ENCODE peak calls at places on chromosomes 16 and 17, in six cellular contexts. G is A549, W is transverse colon, Z is heart left ventricle, R is H9, D is right lobe of liver. N is an unnamed sample.

GRCh38 chr16:86931410-86931941 is 353.1 kb downstream of the FOXL1 start:
- DNase-seq in G (no peak), W (no peak), Z (peak), R (no peak), D (no peak), N (peak)

GRCh38 chr17:62708587-62708986 is 81.1 kb downstream of the MRC2 start:
- DNase-seq in G (peak), W (no peak), Z (no peak), R (peak), D (no peak), N (peak)

GRCh38 chr17:75271955-75272847 is 1.2 kb upstream of the MIF4GD start:
- DNase-seq in G (peak), W (no peak), Z (peak), R (peak), D (no peak), N (peak)

GRCh38 chr17:17582372-17582771 is 9.1 kb downstream of the PEMT start:
- DNase-seq in G (no peak), W (no peak), Z (no peak), R (no peak), D (peak), N (no peak)

GRCh38 chr17:61827649-61828395 is 35.5 kb downstream of the BRIP1 start:
- DNase-seq in G (no peak), W (no peak), Z (no peak), R (no peak), D (no peak), N (no peak)

GRCh38 chr17:67829331-67829730 is 4.0 kb downstream of the BPTF start:
- DNase-seq in G (no peak), W (no peak), Z (no peak), R (no peak), D (no peak), N (no peak)

GRCh38 chr17:75773121-75773807 is 8.3 kb upstream of the GALK1 start:
- DNase-seq in G (no peak), W (peak), Z (no peak), R (peak), D (peak), N (no peak)

GRCh38 chr17:78133971-78134898 is 3.7 kb downstream of the TMC8 start:
- DNase-seq in G (peak), W (peak), Z (no peak), R (peak), D (peak), N (peak)

GRCh38 chr17:4895676-4896331 is 3.5 kb upstream of the C17orf107 start:
- DNase-seq in G (no peak), W (no peak), Z (no peak), R (peak), D (peak), N (no peak)

GRCh38 chr17:60941028-60941427 is 263.4 kb downstream of the BCAS3 start:
- DNase-seq in G (no peak), W (peak), Z (peak), R (no peak), D (no peak), N (peak)

GRCh38 chr16:31478956-31479355 is 4.0 kb upstream of the SLC5A2 start:
- DNase-seq in G (no peak), W (no peak), Z (no peak), R (no peak), D (no peak), N (no peak)

GRCh38 chr16:59886021-59886420 is 1151.9 kb upstream of the GOT2 start:
- DNase-seq in G (peak), W (no peak), Z (peak), R (no peak), D (no peak), N (peak)

GRCh38 chr17:45740553-45741330 is 43.4 kb upstream of the CRHR1 start:
- DNase-seq in G (peak), W (no peak), Z (no peak), R (peak), D (no peak), N (no peak)

GRCh38 chr16:89093602-89094251 is at the start of gene ACSF3:
- DNase-seq in G (peak), W (peak), Z (peak), R (no peak), D (peak), N (peak)

GRCh38 chr16:74650966-74651567 is 15.6 kb downstream of the RFWD3 start:
- DNase-seq in G (no peak), W (no peak), Z (no peak), R (no peak), D (no peak), N (no peak)
- TF ChIP-seq CTCF in G (peak), W (no peak), Z (peak), R (peak), D (peak), N (peak)

DNA sequence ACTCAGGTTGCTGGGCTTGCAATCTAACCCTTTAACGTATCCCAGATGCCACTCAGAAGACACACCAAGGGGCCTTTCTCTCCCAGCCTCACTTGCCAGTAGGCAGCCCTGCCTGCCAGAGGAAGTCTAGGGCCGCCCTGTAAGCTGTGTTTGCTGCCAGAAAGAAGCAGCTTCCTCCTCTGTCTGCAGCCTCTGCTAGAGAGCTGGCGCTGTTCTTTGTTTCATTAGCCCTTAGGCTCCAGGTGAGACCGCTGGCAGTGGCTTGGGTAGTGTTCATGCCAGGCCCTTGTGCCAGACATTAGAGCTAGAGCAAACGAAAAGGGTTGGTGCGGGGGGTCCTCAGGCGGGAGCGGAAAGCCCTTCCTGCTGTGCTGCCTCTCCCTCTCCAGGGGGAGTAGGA is 8.9 kb downstream of the CTRL start:
- DNase-seq in G (no peak), W (no peak), Z (no peak), R (no peak), D (no peak), N (no peak)
- H3K27ac ChIP-seq in G (no peak), W (no peak), Z (no peak), R (no peak), D (no peak), N (no peak)

GRCh38 chr16:3304370-3304769 is 860 bp downstream of the TIGD7 start:
- DNase-seq in G (no peak), W (no peak), Z (no peak), R (no peak), D (no peak), N (peak)

GRCh38 chr16:3306078-3306477 is 781 bp downstream of the ZNF75A start:
- DNase-seq in G (no peak), W (no peak), Z (no peak), R (no peak), D (no peak), N (no peak)

GRCh38 chr16:3305109-3306068 is at the start of the genes TIGD7 and ZNF75A:
- DNase-seq in G (peak), W (peak), Z (peak), R (peak), D (peak), N (peak)
- TF ChIP-seq CTCF in G (no peak), W (peak), Z (peak), R (peak), D (peak), N (no peak)

DNA sequence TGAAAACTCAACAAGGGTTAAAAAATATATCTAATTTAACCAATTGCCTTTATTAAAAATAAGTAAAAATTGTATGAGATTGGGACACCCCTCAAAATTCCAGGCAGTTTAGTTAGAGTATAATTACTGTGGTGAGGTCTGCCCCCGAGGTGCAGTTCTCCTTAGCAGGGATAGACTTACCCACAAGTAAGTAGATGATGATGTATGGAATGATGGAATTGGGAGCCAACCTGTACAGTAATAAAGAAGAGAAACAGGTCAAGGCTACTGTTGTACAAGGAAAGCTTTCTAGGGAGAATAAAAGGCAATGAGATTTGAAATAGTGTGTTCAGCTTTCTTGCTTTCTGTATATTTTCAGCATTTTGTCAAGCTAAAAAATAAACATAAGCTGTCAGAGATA is 1.8 kb downstream of the LDAF1 start:
- DNase-seq in G (no peak), W (no peak), Z (no peak), R (no peak), D (no peak), N (no peak)
- H3K27ac ChIP-seq in G (no peak), W (peak), Z (peak), R (no peak), D (no peak), N (no peak)